ENCODE peak calls at places on chromosome 5, in five cellular contexts. B is colonic mucosa, S is left lung, P is upper lobe of left lung, Q is H9. C is an unnamed sample.
A peak's percentile ranks its signal among the peaks of the same experiment; 100 is the strongest.

GRCh38 chr5:24621809-24622208 is 23.0 kb downstream of the CDH10 start:
- DNase-seq in B (peak; percentile 18), S (no peak), P (no peak), Q (no peak), C (no peak)

GRCh38 chr5:57408714-57409113 is 73.9 kb downstream of the ACTBL2 start:
- DNase-seq in B (no peak), S (no peak), P (no peak), Q (no peak), C (no peak)

GRCh38 chr5:135493406-135494180 is 41.4 kb upstream of the TIFAB start:
- DNase-seq in B (no peak), S (no peak), P (no peak), Q (no peak), C (no peak)

GRCh38 chr5:128402506-128402905 is 135.5 kb downstream of the FBN2 start:
- DNase-seq in B (no peak), S (no peak), P (no peak), Q (no peak), C (no peak)

GRCh38 chr5:116273458-116274242 is 188.8 kb downstream of the COMMD10 start:
- DNase-seq in B (no peak), S (no peak), P (no peak), Q (no peak), C (no peak)

GRCh38 chr5:138948391-138949222 is 73.5 kb upstream of the LRRTM2 start:
- DNase-seq in B (no peak), S (peak; percentile 61), P (peak; percentile 12), Q (no peak), C (no peak)

GRCh38 chr5:52481851-52482250 is 305.9 kb upstream of the ITGA1 start:
- DNase-seq in B (no peak), S (no peak), P (no peak), Q (no peak), C (no peak)

GRCh38 chr5:79602884-79603283 is 9.4 kb upstream of the TENT2 start:
- DNase-seq in B (no peak), S (no peak), P (no peak), Q (no peak), C (no peak)

GRCh38 chr5:6714221-6715041 is 1.2 kb downstream of the TENT4A start:
- DNase-seq in B (peak; percentile 45), S (peak; percentile 86), P (no peak), Q (no peak), C (no peak)

GRCh38 chr5:112555691-112556090 is 136.6 kb upstream of the EPB41L4A start:
- DNase-seq in B (no peak), S (no peak), P (no peak), Q (no peak), C (no peak)

GRCh38 chr5:65482727-65483473 is 1.2 kb upstream of the ADAMTS6 start:
- DNase-seq in B (peak; percentile 40), S (no peak), P (no peak), Q (peak; percentile 40), C (no peak)

GRCh38 chr5:109844695-109845094 is 155.0 kb downstream of the MAN2A1 start:
- DNase-seq in B (no peak), S (no peak), P (no peak), Q (no peak), C (no peak)

GRCh38 chr5:59528226-59528862 is 365.2 kb downstream of the PDE4D start:
- DNase-seq in B (no peak), S (no peak), P (no peak), Q (no peak), C (no peak)

GRCh38 chr5:43425965-43426364 is 13.8 kb upstream of the CCL28 start:
- DNase-seq in B (no peak), S (no peak), P (no peak), Q (no peak), C (no peak)

GRCh38 chr5:43839218-43839617 is 236.2 kb downstream of the NNT start:
- DNase-seq in B (no peak), S (no peak), P (no peak), Q (no peak), C (no peak)

GRCh38 chr5:39986614-39987013 is 561.8 kb upstream of the DAB2 start:
- DNase-seq in B (no peak), S (no peak), P (no peak), Q (no peak), C (no peak)
- TF ChIP-seq CTCF in B (peak; percentile 13), S (no peak), P (no peak), Q (peak; percentile 14), C (no peak)

GRCh38 chr5:125655156-125655555 is 768.1 kb upstream of the GRAMD2B start:
- DNase-seq in B (no peak), S (no peak), P (no peak), Q (no peak), C (no peak)
- H3K27ac ChIP-seq in B (no peak overlapping the region), S (no peak overlapping the region), P (no peak overlapping the region), Q (no peak overlapping the region), C (no peak overlapping the region)

GRCh38 chr5:172565455-172565854 is 75.6 kb upstream of the NEURL1B start:
- DNase-seq in B (no peak), S (no peak), P (no peak), Q (no peak), C (no peak)

GRCh38 chr5:172565931-172566665 is 75.0 kb upstream of the NEURL1B start:
- DNase-seq in B (no peak), S (no peak), P (no peak), Q (no peak), C (no peak)

GRCh38 chr5:172568308-172568923 is 72.6 kb upstream of the NEURL1B start:
- DNase-seq in B (peak; percentile 51), S (no peak), P (no peak), Q (no peak), C (no peak)

GRCh38 chr5:172567843-172568242 is 73.2 kb upstream of the NEURL1B start:
- DNase-seq in B (no peak), S (no peak), P (no peak), Q (no peak), C (no peak)

DNA sequence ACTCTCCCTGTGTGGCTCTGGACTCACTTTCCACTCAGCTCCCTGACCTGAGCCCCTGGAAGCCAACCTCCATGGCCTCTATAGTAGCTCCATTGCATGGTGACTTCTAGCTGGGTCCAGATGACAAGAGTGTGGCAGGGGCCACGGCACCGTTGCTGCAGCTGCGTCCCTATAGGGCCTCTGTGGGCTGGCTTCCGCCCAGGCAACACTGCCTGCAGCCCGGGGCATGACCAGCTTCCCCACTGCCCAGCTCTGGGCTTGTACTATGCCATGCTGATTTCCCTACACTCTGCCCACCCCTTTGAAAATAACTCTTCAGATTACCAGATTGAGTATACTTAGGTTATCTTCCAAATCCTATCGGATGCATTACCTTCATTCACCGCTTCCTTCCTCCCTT is 73.8 kb upstream of the NEURL1B start:
- DNase-seq in B (no peak), S (no peak), P (no peak), Q (no peak), C (no peak)
- H3K27me3 ChIP-seq in B (no peaks in the 10 kb centered on the region), S (no peaks in the 10 kb centered on the region), P (no peaks in the 10 kb centered on the region), Q (no peaks in the 10 kb centered on the region), C (peaks cover 8% of the 10 kb centered on the region)

GRCh38 chr5:137186759-137187461 is 312.2 kb downstream of the SPOCK1 start:
- DNase-seq in B (no peak), S (no peak), P (no peak), Q (no peak), C (no peak)
- TF ChIP-seq CTCF in B (no peak), S (no peak), P (no peak), Q (no peak), C (no peak)